ENCODE peak calls at places on chromosomes 2 and 18, in five cellular contexts. One of them, this sample, is unnamed.

GRCh38 chr2:207121784-207122183 is 44.0 kb downstream of the KLF7 start:
- DNase-seq in K562: no peak
- DNase-seq in HepG2: no peak
- DNase-seq in GM12878: no peak
- DNase-seq in GM23338: no peak
- DNase-seq in this sample: no peak

GRCh38 chr2:109680523-109681297 is 66.5 kb downstream of the SOWAHC start:
- DNase-seq in HepG2: peak
- DNase-seq in K562: no peak
- DNase-seq in GM12878: no peak
- DNase-seq in GM23338: no peak
- DNase-seq in this sample: peak

GRCh38 chr2:95026471-95027368 is 1.2 kb downstream of the MAL start:
- DNase-seq in GM23338: peak
- DNase-seq in GM12878: no peak
- DNase-seq in HepG2: no peak
- DNase-seq in K562: no peak
- DNase-seq in this sample: no peak

GRCh38 chr2:217652761-217653160 is 350.0 kb downstream of the TNS1 start:
- DNase-seq in GM12878: no peak
- DNase-seq in K562: no peak
- DNase-seq in HepG2: no peak
- DNase-seq in GM23338: no peak
- DNase-seq in this sample: no peak

GRCh38 chr2:74599676-74600075 is 45.2 kb downstream of the DOK1 start:
- DNase-seq in K562: no peak
- DNase-seq in GM12878: no peak
- DNase-seq in HepG2: no peak
- DNase-seq in GM23338: no peak
- DNase-seq in this sample: no peak

GRCh38 chr18:67854340-67854739 is 337.8 kb upstream of the DSEL start:
- DNase-seq in GM23338: no peak
- DNase-seq in HepG2: no peak
- DNase-seq in GM12878: no peak
- DNase-seq in K562: no peak
- DNase-seq in this sample: no peak

GRCh38 chr18:77676901-77677300 is 427.3 kb downstream of the GALR1 start:
- DNase-seq in HepG2: no peak
- DNase-seq in K562: no peak
- DNase-seq in GM23338: peak
- DNase-seq in GM12878: no peak
- DNase-seq in this sample: no peak

GRCh38 chr2:191501390-191502168 is 176.4 kb upstream of the NABP1 start:
- DNase-seq in HepG2: peak
- DNase-seq in K562: no peak
- DNase-seq in GM12878: no peak
- DNase-seq in GM23338: no peak
- DNase-seq in this sample: peak

GRCh38 chr2:27885656-27886055 is 4.5 kb downstream of the RBKS start:
- DNase-seq in GM12878: no peak
- DNase-seq in HepG2: no peak
- DNase-seq in K562: no peak
- DNase-seq in GM23338: no peak
- DNase-seq in this sample: no peak

GRCh38 chr2:216229488-216229887 is 120.3 kb downstream of the XRCC5 start:
- DNase-seq in GM12878: no peak
- DNase-seq in K562: no peak
- DNase-seq in GM23338: no peak
- DNase-seq in HepG2: no peak
- DNase-seq in this sample: no peak

GRCh38 chr2:70639841-70640448 is 86.3 kb upstream of the TGFA start:
- DNase-seq in GM12878: no peak
- DNase-seq in HepG2: no peak
- DNase-seq in K562: no peak
- DNase-seq in GM23338: no peak
- DNase-seq in this sample: no peak

GRCh38 chr2:98634406-98635092 is 26.2 kb downstream of the UNC50 start:
- DNase-seq in K562: peak
- DNase-seq in GM12878: no peak
- DNase-seq in HepG2: peak
- DNase-seq in GM23338: peak
- DNase-seq in this sample: peak

GRCh38 chr2:212173771-212174510 is 364.7 kb downstream of the ERBB4 start:
- DNase-seq in GM12878: no peak
- DNase-seq in HepG2: no peak
- DNase-seq in GM23338: no peak
- DNase-seq in K562: no peak
- DNase-seq in this sample: no peak

GRCh38 chr2:69375494-69376353 is 11.3 kb downstream of the GFPT1 start:
- DNase-seq in GM23338: peak
- DNase-seq in HepG2: no peak
- DNase-seq in GM12878: no peak
- DNase-seq in K562: peak
- DNase-seq in this sample: peak

GRCh38 chr2:110863726-110864125 is 131.4 kb downstream of the ACOXL start:
- DNase-seq in GM12878: no peak
- DNase-seq in GM23338: no peak
- DNase-seq in HepG2: no peak
- DNase-seq in K562: no peak
- DNase-seq in this sample: no peak

GRCh38 chr2:45131587-45131986 is 122.3 kb upstream of the SIX2 start:
- DNase-seq in K562: no peak
- DNase-seq in GM23338: no peak
- DNase-seq in HepG2: no peak
- DNase-seq in GM12878: no peak
- DNase-seq in this sample: no peak

GRCh38 chr18:48165104-48165866 is 234.8 kb upstream of the SMAD2 start:
- DNase-seq in HepG2: peak
- DNase-seq in GM23338: no peak
- DNase-seq in K562: no peak
- DNase-seq in GM12878: no peak
- DNase-seq in this sample: no peak

GRCh38 chr2:216350214-216350789 is 22.0 kb downstream of the MARCHF4 start:
- DNase-seq in GM12878: no peak
- DNase-seq in GM23338: no peak
- DNase-seq in HepG2: no peak
- DNase-seq in K562: no peak
- DNase-seq in this sample: no peak

GRCh38 chr2:181685150-181685688 is 4.9 kb upstream of the NEUROD1 start:
- DNase-seq in K562: no peak
- DNase-seq in GM23338: peak
- DNase-seq in HepG2: no peak
- DNase-seq in GM12878: no peak
- DNase-seq in this sample: no peak

GRCh38 chr2:224248944-224249371 is 152.9 kb downstream of the FAM124B start:
- DNase-seq in K562: no peak
- DNase-seq in GM12878: no peak
- DNase-seq in GM23338: no peak
- DNase-seq in HepG2: no peak
- DNase-seq in this sample: no peak

GRCh38 chr2:141455211-141455826 is 675.5 kb downstream of the LRP1B start:
- DNase-seq in GM23338: no peak
- DNase-seq in K562: no peak
- DNase-seq in HepG2: no peak
- DNase-seq in GM12878: no peak
- DNase-seq in this sample: no peak

GRCh38 chr2:65413610-65414009 is 18.8 kb downstream of the SPRED2 start:
- DNase-seq in K562: no peak
- DNase-seq in GM12878: no peak
- DNase-seq in GM23338: no peak
- DNase-seq in HepG2: no peak
- DNase-seq in this sample: no peak

GRCh38 chr18:58682429-58683069 is 11.3 kb downstream of the MALT1 start:
- DNase-seq in K562: no peak
- DNase-seq in HepG2: peak
- DNase-seq in GM12878: no peak
- DNase-seq in GM23338: no peak
- DNase-seq in this sample: no peak

GRCh38 chr2:132420776-132421175 is 4.2 kb downstream of the GPR39 start:
- DNase-seq in K562: no peak
- DNase-seq in HepG2: no peak
- DNase-seq in GM12878: no peak
- DNase-seq in GM23338: no peak
- DNase-seq in this sample: no peak

GRCh38 chr2:167646557-167646956 is 600.8 kb downstream of the STK39 start:
- DNase-seq in GM23338: no peak
- DNase-seq in HepG2: no peak
- DNase-seq in GM12878: no peak
- DNase-seq in K562: no peak
- DNase-seq in this sample: no peak

GRCh38 chr2:167651406-167652151 is 595.8 kb downstream of the STK39 start:
- DNase-seq in GM12878: no peak
- DNase-seq in K562: no peak
- DNase-seq in HepG2: peak
- DNase-seq in GM23338: no peak
- DNase-seq in this sample: no peak

GRCh38 chr2:167653131-167653530 is 594.3 kb downstream of the STK39 start:
- DNase-seq in K562: no peak
- DNase-seq in GM23338: no peak
- DNase-seq in GM12878: no peak
- DNase-seq in HepG2: no peak
- DNase-seq in this sample: no peak

GRCh38 chr2:167652401-167652800 is 595.0 kb downstream of the STK39 start:
- DNase-seq in HepG2: no peak
- DNase-seq in GM23338: no peak
- DNase-seq in K562: no peak
- DNase-seq in GM12878: no peak
- DNase-seq in this sample: no peak
- TF ChIP-seq JUNB in HepG2: no peak
- TF ChIP-seq JUNB in GM23338: no peak
- TF ChIP-seq JUNB in K562: no peak
- TF ChIP-seq JUNB in GM12878: no peak
- TF ChIP-seq JUNB in this sample: no peak

GRCh38 chr2:199441759-199442158 is 16.0 kb downstream of the SATB2 start:
- DNase-seq in K562: no peak
- DNase-seq in GM12878: no peak
- DNase-seq in GM23338: no peak
- DNase-seq in HepG2: no peak
- DNase-seq in this sample: no peak
- TF ChIP-seq JUNB in K562: no peak
- TF ChIP-seq JUNB in GM12878: no peak
- TF ChIP-seq JUNB in GM23338: no peak
- TF ChIP-seq JUNB in HepG2: no peak
- TF ChIP-seq JUNB in this sample: no peak

DNA sequence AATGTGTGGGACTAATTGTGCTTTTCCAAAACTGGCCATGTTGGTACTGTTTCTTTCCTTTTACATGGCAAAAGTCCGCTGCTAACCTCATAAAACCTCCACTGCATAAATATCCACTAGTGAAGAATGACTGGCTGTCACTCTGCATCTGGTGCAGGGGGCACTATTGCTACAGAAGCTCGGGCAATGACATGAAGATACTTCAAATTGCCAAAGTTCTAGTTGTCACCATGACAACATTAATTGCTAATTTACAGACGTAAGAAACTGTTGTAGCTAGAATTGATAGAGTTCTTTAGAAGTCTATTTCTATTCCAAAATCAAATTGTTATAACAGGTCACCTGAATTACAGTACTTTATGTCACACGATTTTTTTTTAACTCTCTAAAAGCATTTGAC is 861 bp downstream of the CFAP210 start:
- DNase-seq in HepG2: peak
- DNase-seq in GM12878: no peak
- DNase-seq in K562: no peak
- DNase-seq in GM23338: peak
- DNase-seq in this sample: peak
- TF ChIP-seq JUNB in HepG2: no peak
- TF ChIP-seq JUNB in GM12878: no peak
- TF ChIP-seq JUNB in K562: no peak
- TF ChIP-seq JUNB in GM23338: no peak
- TF ChIP-seq JUNB in this sample: no peak

DNA sequence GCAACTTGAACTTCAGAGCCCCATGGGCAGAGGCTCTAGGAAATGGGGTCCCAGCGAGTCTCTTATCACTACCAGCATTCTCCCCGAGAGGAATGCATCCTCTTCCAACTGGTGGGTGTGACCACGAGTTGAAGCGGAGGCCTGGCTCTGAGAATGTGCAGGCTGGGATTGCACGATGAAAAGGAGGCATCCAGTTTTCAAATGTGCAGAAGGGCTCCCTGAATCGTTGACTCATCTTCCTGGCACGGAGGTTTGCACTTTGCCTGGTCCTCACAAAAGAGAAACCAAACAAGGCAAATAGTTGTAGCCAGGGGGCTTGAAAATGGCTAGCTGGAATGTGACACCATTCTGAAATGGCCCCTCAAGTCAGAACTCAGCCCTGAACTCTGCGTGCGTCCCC is 216.7 kb downstream of the GLI2 start:
- DNase-seq in K562: no peak
- DNase-seq in GM23338: no peak
- DNase-seq in GM12878: no peak
- DNase-seq in HepG2: no peak
- DNase-seq in this sample: no peak
- TF ChIP-seq JUNB in K562: no peak
- TF ChIP-seq JUNB in GM23338: no peak
- TF ChIP-seq JUNB in GM12878: no peak
- TF ChIP-seq JUNB in HepG2: no peak
- TF ChIP-seq JUNB in this sample: no peak

GRCh38 chr2:118842687-118843491 is 4.6 kb downstream of the EN1 start:
- DNase-seq in HepG2: no peak
- DNase-seq in GM23338: peak
- DNase-seq in K562: no peak
- DNase-seq in GM12878: no peak
- DNase-seq in this sample: no peak
- TF ChIP-seq JUNB in HepG2: no peak
- TF ChIP-seq JUNB in GM23338: no peak
- TF ChIP-seq JUNB in K562: no peak
- TF ChIP-seq JUNB in GM12878: no peak
- TF ChIP-seq JUNB in this sample: no peak

This sample was measured in A549.